ENCODE peak calls at places on chromosome 7, in nine cellular contexts. M, V, T, A, E, W, G, F and L are unnamed samples.

GRCh38 chr7:25586513-25586912 is 358.2 kb upstream of the NPVF start:
- DNase-seq in M (peak), V (no peak), T (no peak), A (no peak), E (no peak), W (peak), G (peak), F (no peak), L (no peak)

GRCh38 chr7:521221-522070 is 1.8 kb upstream of the PDGFA start:
- DNase-seq in M (peak), V (no peak), T (no peak), A (no peak), E (peak), W (no peak), G (no peak), F (peak), L (no peak)

GRCh38 chr7:32275216-32275979 is 205.2 kb upstream of the PDE1C start:
- DNase-seq in M (no peak), V (no peak), T (no peak), A (no peak), E (no peak), W (peak), G (no peak), F (no peak), L (no peak)

GRCh38 chr7:68074242-68074641 is 1077.6 kb downstream of the TYW1 start:
- DNase-seq in M (no peak), V (no peak), T (no peak), A (no peak), E (no peak), W (no peak), G (no peak), F (no peak), L (no peak)

GRCh38 chr7:95520136-95520535 is 34.4 kb downstream of the ASB4 start:
- DNase-seq in M (no peak), V (no peak), T (no peak), A (no peak), E (peak), W (no peak), G (peak), F (no peak), L (no peak)

GRCh38 chr7:40916811-40917210 is 782.0 kb downstream of the SUGCT start:
- DNase-seq in M (no peak), V (no peak), T (no peak), A (no peak), E (no peak), W (no peak), G (no peak), F (no peak), L (no peak)

GRCh38 chr7:103735377-103735776 is 254.1 kb downstream of the RELN start:
- DNase-seq in M (no peak), V (no peak), T (no peak), A (no peak), E (peak), W (no peak), G (no peak), F (no peak), L (no peak)

GRCh38 chr7:131381069-131381838 is 53.6 kb downstream of the MKLN1 start:
- DNase-seq in M (no peak), V (no peak), T (no peak), A (no peak), E (no peak), W (no peak), G (no peak), F (no peak), L (no peak)

GRCh38 chr7:158489462-158490155 is 98.0 kb downstream of the PTPRN2 start:
- DNase-seq in M (no peak), V (no peak), T (no peak), A (no peak), E (no peak), W (no peak), G (no peak), F (no peak), L (no peak)

GRCh38 chr7:68440870-68441269 is 1157.4 kb upstream of the AUTS2 start:
- DNase-seq in M (no peak), V (no peak), T (no peak), A (no peak), E (peak), W (peak), G (no peak), F (no peak), L (no peak)

GRCh38 chr7:16504019-16504418 is 22.6 kb upstream of the LRRC72 start:
- DNase-seq in M (no peak), V (no peak), T (no peak), A (no peak), E (no peak), W (no peak), G (no peak), F (no peak), L (no peak)

GRCh38 chr7:25656581-25657026 is 428.3 kb upstream of the NPVF start:
- DNase-seq in M (no peak), V (no peak), T (no peak), A (no peak), E (peak), W (no peak), G (peak), F (no peak), L (no peak)

GRCh38 chr7:100965051-100965722 is 4.2 kb upstream of the MUC12 start:
- DNase-seq in M (no peak), V (no peak), T (no peak), A (no peak), E (no peak), W (peak), G (no peak), F (no peak), L (no peak)

GRCh38 chr7:130149575-130150139 is 55.5 kb downstream of the TMEM209 start:
- DNase-seq in M (peak), V (no peak), T (no peak), A (no peak), E (peak), W (peak), G (no peak), F (no peak), L (no peak)

GRCh38 chr7:106129291-106129690 is 17.2 kb upstream of the SYPL1 start:
- DNase-seq in M (no peak), V (no peak), T (no peak), A (no peak), E (no peak), W (no peak), G (no peak), F (no peak), L (no peak)

GRCh38 chr7:26990268-26990667 is 105.5 kb downstream of the HOXA1 start:
- DNase-seq in M (no peak), V (no peak), T (no peak), A (no peak), E (peak), W (no peak), G (no peak), F (no peak), L (no peak)